ENCODE peak calls at places on chromosome 22, in seven cellular contexts. L is CD8-positive, alpha-beta T cell; W is pancreas; T is body of pancreas; P is IMR-90; A is HepG2; U is suprapubic skin. X is an unnamed sample. For H3K27me3, the result is how much of the 10 kb centered on the place peaks cover.

GRCh38 chr22:20116376-20116950 is 559 bp downstream of the RANBP1 start:
- DNase-seq in A (no peak), U (no peak), T (peak), W (peak), P (no peak), L (peak), X (no peak)

GRCh38 chr22:30305519-30305905 is 16.2 kb upstream of the CASTOR1 start:
- DNase-seq in W (no peak), P (no peak), A (no peak), L (peak), U (peak), T (no peak), X (no peak)

GRCh38 chr22:46674367-46674781 is 54.2 kb downstream of the GRAMD4 start:
- DNase-seq in P (no peak), A (no peak), T (no peak), L (peak), W (no peak), U (peak), X (no peak)

GRCh38 chr22:38699784-38700183 is 959 bp downstream of the JOSD1 start:
- DNase-seq in L (no peak), P (peak), A (peak), U (no peak), W (no peak), T (no peak), X (no peak)

GRCh38 chr22:23117890-23118646 is 23.7 kb downstream of the RSPH14 start:
- DNase-seq in U (no peak), A (no peak), T (no peak), P (no peak), L (no peak), W (no peak), X (no peak)

GRCh38 chr22:43197271-43197941 is 10.5 kb upstream of the TTLL12 start:
- DNase-seq in P (no peak), T (no peak), L (no peak), W (no peak), U (no peak), A (no peak), X (no peak)

GRCh38 chr22:24305260-24305692 is 34.6 kb downstream of the SPECC1L start:
- DNase-seq in A (no peak), U (no peak), T (no peak), P (peak), L (peak), W (no peak), X (no peak)

GRCh38 chr22:33051960-33052839 is 6.0 kb downstream of the SYN3 start:
- DNase-seq in T (no peak), A (peak), P (no peak), U (no peak), W (no peak), L (no peak), X (no peak)

GRCh38 chr22:28903080-28903479 is 19.7 kb downstream of the ZNRF3 start:
- DNase-seq in W (no peak), A (no peak), L (no peak), U (peak), T (no peak), P (no peak), X (no peak)

GRCh38 chr22:39097098-39098020 is at the start of gene APOBEC3H:
- DNase-seq in L (peak), W (no peak), U (no peak), P (no peak), A (no peak), T (no peak), X (no peak)

GRCh38 chr22:39183991-39184585 is 31.6 kb upstream of the CBX7 start:
- DNase-seq in W (peak), T (peak), U (no peak), L (no peak), A (peak), P (peak), X (no peak)

GRCh38 chr22:38900677-38901076 is 28.7 kb upstream of the CBX6 start:
- DNase-seq in L (no peak), P (no peak), U (no peak), W (no peak), A (no peak), T (no peak), X (no peak)

GRCh38 chr22:27133951-27134664 is 476.7 kb downstream of the MIAT start:
- DNase-seq in W (no peak), P (peak), U (peak), L (no peak), T (no peak), A (no peak), X (no peak)

GRCh38 chr22:28299760-28300159 is 379.9 kb downstream of the TTC28 start:
- DNase-seq in A (no peak), P (peak), W (peak), T (peak), L (no peak), U (no peak), X (no peak)

GRCh38 chr22:50271519-50271970 is 1.4 kb upstream of the MAPK11 start:
- DNase-seq in P (peak), L (peak), W (no peak), T (peak), U (no peak), A (peak), X (peak)

GRCh38 chr22:26259510-26259909 is 90.2 kb downstream of the SEZ6L start:
- DNase-seq in L (no peak), T (no peak), U (no peak), W (no peak), P (peak), A (peak), X (peak)

GRCh38 chr22:50469377-50470305 is 5.2 kb downstream of the SBF1 start:
- DNase-seq in A (no peak), U (no peak), P (peak), T (peak), W (peak), L (peak), X (no peak)

GRCh38 chr22:28903719-28904118 is 20.3 kb downstream of the ZNRF3 start:
- DNase-seq in W (no peak), A (no peak), P (no peak), T (peak), L (no peak), U (no peak), X (no peak)

GRCh38 chr22:49763138-49763537 is 64.5 kb downstream of the BRD1 start:
- DNase-seq in W (no peak), P (no peak), A (no peak), T (no peak), U (no peak), L (no peak), X (no peak)

GRCh38 chr22:49703391-49703926 is 124.2 kb downstream of the BRD1 start:
- DNase-seq in T (no peak), P (no peak), A (no peak), U (no peak), L (no peak), W (no peak), X (no peak)

GRCh38 chr22:42799061-42799460 is 58.0 kb downstream of the ARFGAP3 start:
- DNase-seq in T (no peak), P (no peak), W (no peak), U (no peak), A (no peak), L (no peak), X (no peak)

GRCh38 chr22:50177537-50178470 is 7.3 kb downstream of the PANX2 start:
- DNase-seq in W (no peak), T (no peak), A (no peak), L (no peak), P (no peak), U (peak), X (no peak)

GRCh38 chr22:50696251-50696798 is 23.7 kb downstream of the SHANK3 start:
- DNase-seq in A (no peak), U (no peak), P (no peak), T (no peak), L (no peak), W (no peak), X (no peak)

GRCh38 chr22:50696799-50697561 is 24.4 kb downstream of the SHANK3 start:
- DNase-seq in T (no peak), L (no peak), P (no peak), A (no peak), W (no peak), U (peak), X (peak)

GRCh38 chr22:42892571-42893316 is 35.7 kb upstream of the ARFGAP3 start:
- DNase-seq in W (peak), L (no peak), A (no peak), P (no peak), T (peak), U (no peak), X (no peak)

GRCh38 chr22:32985899-32986772 is 72.0 kb downstream of the SYN3 start:
- DNase-seq in A (peak), T (peak), L (no peak), P (peak), W (peak), U (peak), X (peak)

GRCh38 chr22:19289475-19290161 is 1.9 kb downstream of the CLTCL1 start:
- DNase-seq in P (peak), W (no peak), T (no peak), U (no peak), L (no peak), A (no peak), X (no peak)

GRCh38 chr22:24965822-24966626 is 13.5 kb downstream of the KIAA1671 start:
- DNase-seq in W (peak), U (no peak), L (no peak), T (peak), A (peak), P (no peak), X (peak)

GRCh38 chr22:38187413-38188212 is 6.0 kb upstream of the PLA2G6 start:
- DNase-seq in T (peak), W (peak), A (peak), L (no peak), P (peak), U (no peak), X (no peak)

GRCh38 chr22:25051073-25051472 is 98.6 kb downstream of the KIAA1671 start:
- DNase-seq in L (no peak), P (no peak), U (no peak), A (no peak), T (no peak), W (no peak), X (no peak)

GRCh38 chr22:33380789-33381530 is 322.8 kb upstream of the SYN3 start:
- DNase-seq in T (no peak), A (no peak), W (no peak), P (peak), U (no peak), L (no peak), X (no peak)

GRCh38 chr22:32311551-32312071 is 46.1 kb upstream of the RFPL3 start:
- DNase-seq in U (no peak), L (no peak), A (no peak), T (no peak), W (no peak), P (no peak), X (no peak)

DNA sequence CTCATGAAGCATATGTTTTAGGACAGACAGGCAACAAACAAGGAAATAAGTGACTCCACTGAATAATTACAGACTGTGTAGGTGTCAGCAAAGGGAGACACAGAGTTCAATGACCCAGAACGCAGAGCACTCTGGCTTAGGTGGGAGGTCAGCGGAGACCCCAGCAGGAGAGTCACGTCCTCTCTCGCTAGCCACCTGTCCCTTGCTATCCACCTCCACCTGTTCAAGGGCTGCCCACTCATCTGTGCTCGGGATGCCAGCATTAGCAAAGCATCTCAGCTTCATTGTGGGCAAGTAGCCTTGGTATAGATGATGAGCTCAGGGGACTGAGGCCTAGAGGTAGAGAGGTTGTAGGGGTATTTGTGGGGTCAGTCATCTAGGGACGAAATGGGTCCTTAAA is 21.8 kb upstream of the ATXN10 start:
- DNase-seq in L (no peak), P (no peak), A (no peak), W (no peak), U (no peak), T (no peak), X (no peak)
- TF ChIP-seq CTCF in L (no peak), P (no peak), A (no peak), W (no peak), U (no peak), T (no peak), X (no peak)

DNA sequence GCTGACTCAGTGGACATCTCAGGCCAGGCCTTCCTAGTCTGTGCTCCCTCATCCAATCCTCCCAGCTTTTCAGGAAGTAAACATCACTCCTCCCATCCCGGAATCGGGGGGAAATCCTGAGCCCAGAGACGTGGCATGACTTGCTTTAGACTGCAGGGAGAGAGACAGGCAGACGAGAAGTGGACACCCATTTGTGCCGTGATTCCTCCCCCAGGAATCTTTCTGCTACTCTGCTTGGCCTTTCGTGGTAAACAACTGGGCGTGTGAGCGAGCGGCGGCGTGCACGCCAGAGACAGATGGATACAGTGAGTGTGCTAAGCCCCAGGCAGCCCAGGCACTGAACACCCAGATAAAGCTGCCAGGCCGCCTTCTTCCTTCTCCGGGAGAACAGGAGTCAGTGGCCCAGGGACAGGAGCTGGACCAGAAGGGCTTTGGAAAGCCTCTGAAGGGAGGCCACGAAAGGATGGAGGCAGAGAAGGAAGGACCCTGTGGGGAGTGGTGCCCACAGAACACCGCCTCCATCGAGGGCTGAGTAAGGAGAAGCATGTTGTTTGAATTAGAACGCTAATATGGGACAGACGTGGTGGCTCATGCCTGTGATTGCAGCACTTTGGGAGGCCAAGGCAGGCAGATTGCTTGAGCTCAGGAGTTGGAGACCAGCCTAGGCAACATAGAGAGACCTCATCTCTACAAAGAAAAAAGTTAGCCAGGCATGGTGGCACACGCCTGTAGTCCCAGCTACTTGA is 53.0 kb upstream of the PRR5 start:
- DNase-seq in A (no peak), U (peak), W (no peak), L (no peak), T (no peak), P (peak), X (no peak)
- H3K27me3 ChIP-seq in A (under half), U (under half), W (under half), L (under half), T (under half), P (under half), X (under half)

GRCh38 chr22:21766933-21767462 is 31.4 kb upstream of the YPEL1 start:
- DNase-seq in W (no peak), P (no peak), L (peak), T (no peak), U (no peak), A (no peak), X (no peak)
- TF ChIP-seq CTCF in W (no peak), P (no peak), L (no peak), T (no peak), U (no peak), A (no peak), X (no peak)

GRCh38 chr22:35425546-35425945 is 25.6 kb downstream of the MCM5 start:
- DNase-seq in L (no peak), T (no peak), P (no peak), A (no peak), W (no peak), U (no peak), X (no peak)

GRCh38 chr22:35424761-35425160 is 24.8 kb downstream of the MCM5 start:
- DNase-seq in W (no peak), L (no peak), A (no peak), U (no peak), T (no peak), P (no peak), X (no peak)

GRCh38 chr22:35422936-35423335 is 23.0 kb downstream of the MCM5 start:
- DNase-seq in U (no peak), W (no peak), P (no peak), T (no peak), A (no peak), L (no peak), X (no peak)

GRCh38 chr22:35422145-35422544 is 22.2 kb downstream of the MCM5 start:
- DNase-seq in P (no peak), L (no peak), U (no peak), A (no peak), W (no peak), T (no peak), X (no peak)

DNA sequence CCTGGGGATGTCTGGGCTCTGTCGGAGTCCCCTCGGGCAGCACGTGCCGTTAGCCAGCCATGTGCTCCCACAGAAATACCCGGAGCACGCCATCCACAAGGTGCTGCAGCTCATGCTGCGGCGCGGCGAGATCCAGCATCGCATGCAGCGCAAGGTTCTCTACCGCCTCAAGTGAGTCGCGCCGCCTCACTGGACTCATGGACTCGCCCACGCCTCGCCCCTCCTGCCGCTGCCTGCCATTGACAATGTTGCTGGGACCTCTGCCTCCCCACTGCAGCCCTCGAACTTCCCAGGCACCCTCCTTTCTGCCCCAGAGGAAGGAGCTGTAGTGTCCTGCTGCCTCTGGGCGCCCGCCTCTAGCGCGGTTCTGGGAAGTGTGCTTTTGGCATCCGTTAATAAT is 24.1 kb downstream of the MCM5 start:
- DNase-seq in U (no peak), P (no peak), W (no peak), A (no peak), T (no peak), L (no peak), X (no peak)
- H3K27me3 ChIP-seq in U (under half), P (under half), W (under half), A (under half), T (under half), L (under half), X (under half)